ENCODE peak calls at places on chromosome 3, in four cellular contexts. N, I, A and M are unnamed samples.

GRCh38 chr3:194250104-194251002 is 100.8 kb downstream of the CPN2 start:
- DNase-seq in N (no peak), I (no peak), A (no peak), M (peak)

GRCh38 chr3:81663114-81663513 is 98.3 kb downstream of the GBE1 start:
- DNase-seq in N (no peak), I (no peak), A (no peak), M (no peak)

GRCh38 chr3:161274691-161275298 is 53.7 kb downstream of the NMD3 start:
- DNase-seq in N (peak), I (no peak), A (peak), M (peak)

GRCh38 chr3:41698931-41699330 is 263.0 kb downstream of the ULK4 start:
- DNase-seq in N (no peak), I (no peak), A (no peak), M (no peak)

GRCh38 chr3:195411831-195412230 is 31.0 kb downstream of the ACAP2 start:
- DNase-seq in N (no peak), I (no peak), A (no peak), M (no peak)

GRCh38 chr3:176058856-176059255 is 1138.4 kb downstream of the TBL1XR1 start:
- DNase-seq in N (no peak), I (no peak), A (no peak), M (no peak)

GRCh38 chr3:126434264-126434590 is 39.5 kb downstream of the CFAP100 start:
- DNase-seq in N (no peak), I (no peak), A (no peak), M (no peak)

GRCh38 chr3:102361013-102361412 is 73.8 kb upstream of the ZPLD1 start:
- DNase-seq in N (no peak), I (no peak), A (no peak), M (no peak)

GRCh38 chr3:50333744-50334328 is 5.8 kb upstream of the TUSC2 start:
- DNase-seq in N (no peak), I (no peak), A (peak), M (no peak)

GRCh38 chr3:33644598-33644997 is 73.5 kb downstream of the CLASP2 start:
- DNase-seq in N (no peak), I (no peak), A (no peak), M (no peak)

GRCh38 chr3:61571516-61572336 is 10.4 kb downstream of the PTPRG start:
- DNase-seq in N (no peak), I (peak), A (peak), M (no peak)

GRCh38 chr3:196356556-196356955 is 18.4 kb upstream of the TM4SF19 start:
- DNase-seq in N (no peak), I (no peak), A (no peak), M (no peak)

GRCh38 chr3:120147072-120147871 is 53.0 kb upstream of the GSK3B start:
- DNase-seq in N (no peak), I (no peak), A (no peak), M (no peak)

GRCh38 chr3:70606018-70606417 is 293.6 kb upstream of the MDFIC2 start:
- DNase-seq in N (no peak), I (no peak), A (no peak), M (peak)

GRCh38 chr3:171748341-171748918 is 61.9 kb downstream of the PLD1 start:
- DNase-seq in N (no peak), I (no peak), A (no peak), M (no peak)

GRCh38 chr3:119809249-119810017 is 27.5 kb downstream of the NR1I2 start:
- DNase-seq in N (no peak), I (no peak), A (no peak), M (no peak)

GRCh38 chr3:76024640-76025039 is 239.3 kb upstream of the ZNF717 start:
- DNase-seq in N (no peak), I (no peak), A (no peak), M (no peak)

GRCh38 chr3:135000465-135000864 is 205.4 kb downstream of the EPHB1 start:
- DNase-seq in N (no peak), I (no peak), A (no peak), M (no peak)

GRCh38 chr3:186070550-186070949 is 38.3 kb downstream of the ETV5 start:
- DNase-seq in N (no peak), I (no peak), A (no peak), M (no peak)

GRCh38 chr3:94525039-94525438 is 462.2 kb downstream of the NSUN3 start:
- DNase-seq in N (no peak), I (no peak), A (peak), M (no peak)

GRCh38 chr3:150210461-150211110 is 197.5 kb upstream of the TSC22D2 start:
- DNase-seq in N (no peak), I (no peak), A (no peak), M (no peak)

GRCh38 chr3:159620281-159620680 is 368.4 kb upstream of the IL12A start:
- DNase-seq in N (no peak), I (no peak), A (no peak), M (no peak)